ENCODE peak calls at places on chromosomes 5 and 9, in seven cellular contexts. F, Z, I, L, D, C and H are unnamed samples.
A peak's percentile ranks its signal among the peaks of the same experiment; 100 is the strongest.

GRCh38 chr5:113110117-113110516 is 133.5 kb downstream of the DCP2 start:
- ATAC-seq in D (no peak), F (no peak), C (no peak), I (no peak), L (no peak), Z (no peak), H (no peak)

GRCh38 chr5:175542232-175542965 is 64.0 kb downstream of the SFXN1 start:
- ATAC-seq in D (no peak), L (peak; percentile 48), C (no peak), F (no peak), Z (no peak), I (no peak), H (no peak)

GRCh38 chr5:171596391-171596878 is 177.0 kb downstream of the FGF18 start:
- ATAC-seq in Z (peak; percentile 94), C (no peak), I (peak; percentile 79), D (peak; percentile 84), L (no peak), F (peak; percentile 76), H (peak; percentile 76)

GRCh38 chr5:75089137-75089536 is 36.8 kb upstream of the GCNT4 start:
- ATAC-seq in Z (no peak), I (no peak), D (no peak), C (no peak), L (no peak), F (no peak), H (no peak)

GRCh38 chr5:140169410-140169809 is 5.6 kb upstream of the CYSTM1 start:
- ATAC-seq in Z (no peak), L (peak; percentile 68), F (no peak), I (no peak), D (no peak), C (no peak), H (no peak)

GRCh38 chr9:69028754-69029153 is 6.8 kb upstream of the FXN start:
- ATAC-seq in Z (no peak), F (no peak), D (no peak), L (no peak), I (no peak), C (peak; percentile 80), H (no peak)

GRCh38 chr5:127801751-127802476 is 98.7 kb downstream of the CCDC192 start:
- ATAC-seq in I (no peak), D (no peak), F (no peak), L (no peak), Z (peak; percentile 18), C (no peak), H (no peak)

GRCh38 chr5:169083394-169084018 is 217.4 kb downstream of the SLIT3 start:
- ATAC-seq in C (no peak), I (no peak), Z (no peak), D (peak; percentile 23), L (no peak), F (no peak), H (no peak)

GRCh38 chr5:127326438-127326837 is 35.8 kb downstream of the MEGF10 start:
- ATAC-seq in F (no peak), L (peak; percentile 34), I (no peak), C (no peak), Z (no peak), D (no peak), H (no peak)

GRCh38 chr9:130010151-130010988 is 32.6 kb downstream of the FNBP1 start:
- ATAC-seq in C (peak; percentile 83), Z (no peak), F (no peak), I (peak; percentile 71), L (peak; percentile 59), D (no peak), H (peak; percentile 48)

GRCh38 chr9:18124760-18125159 is 349.2 kb upstream of the ADAMTSL1 start:
- ATAC-seq in D (no peak), Z (no peak), I (no peak), C (no peak), L (no peak), F (no peak), H (no peak)

GRCh38 chr9:131228988-131229387 is 47.3 kb downstream of the FAM78A start:
- ATAC-seq in F (no peak), D (no peak), C (no peak), Z (no peak), L (no peak), I (no peak), H (no peak)

GRCh38 chr5:93247126-93247525 is 333.9 kb downstream of the NR2F1-AS1 start:
- ATAC-seq in L (no peak), I (no peak), Z (no peak), F (no peak), D (no peak), C (no peak), H (no peak)

GRCh38 chr9:78103971-78104433 is 72.4 kb upstream of the GNAQ start:
- ATAC-seq in C (peak; percentile 90), L (peak; percentile 81), D (peak; percentile 90), F (no peak), I (no peak), Z (peak; percentile 42), H (peak; percentile 46)

GRCh38 chr5:133564921-133565565 is 47.3 kb downstream of the FSTL4 start:
- ATAC-seq in C (no peak), I (peak; percentile 54), D (no peak), Z (no peak), L (no peak), F (no peak), H (no peak)

GRCh38 chr9:94654165-94654894 is 15.0 kb upstream of the FBP1 start:
- ATAC-seq in L (no peak), C (peak; percentile 62), D (peak; percentile 84), Z (peak; percentile 46), I (no peak), F (peak; percentile 66), H (peak; percentile 22)

GRCh38 chr9:27602954-27603353 is 29.7 kb upstream of the C9orf72 start:
- ATAC-seq in L (no peak), F (no peak), C (no peak), Z (no peak), D (no peak), I (no peak), H (no peak)

GRCh38 chr5:114467729-114468128 is 105.9 kb downstream of the KCNN2 start:
- ATAC-seq in C (no peak), D (no peak), Z (no peak), I (no peak), L (peak; percentile 52), F (no peak), H (no peak)

GRCh38 chr5:59814563-59814872 is 79.0 kb downstream of the PDE4D start:
- ATAC-seq in Z (no peak), D (no peak), L (no peak), I (no peak), F (no peak), C (no peak), H (no peak)

GRCh38 chr5:20832204-20833080 is 844.4 kb upstream of the CDH18 start:
- ATAC-seq in C (no peak), F (no peak), I (no peak), L (peak; percentile 67), Z (no peak), D (no peak), H (no peak)

GRCh38 chr5:61308699-61309098 is 23.4 kb upstream of the ZSWIM6 start:
- ATAC-seq in D (no peak), C (no peak), F (no peak), L (no peak), I (no peak), Z (no peak), H (no peak)

GRCh38 chr5:61309115-61309514 is 22.9 kb upstream of the ZSWIM6 start:
- ATAC-seq in L (no peak), C (no peak), D (no peak), Z (no peak), F (no peak), I (no peak), H (no peak)

GRCh38 chr5:61306531-61307195 is 25.4 kb upstream of the ZSWIM6 start:
- ATAC-seq in Z (no peak), C (peak; percentile 47), L (peak; percentile 86), D (no peak), F (no peak), I (no peak), H (no peak)

GRCh38 chr5:61307611-61308010 is 24.4 kb upstream of the ZSWIM6 start:
- ATAC-seq in I (no peak), C (no peak), L (no peak), D (no peak), Z (no peak), F (no peak), H (no peak)

DNA sequence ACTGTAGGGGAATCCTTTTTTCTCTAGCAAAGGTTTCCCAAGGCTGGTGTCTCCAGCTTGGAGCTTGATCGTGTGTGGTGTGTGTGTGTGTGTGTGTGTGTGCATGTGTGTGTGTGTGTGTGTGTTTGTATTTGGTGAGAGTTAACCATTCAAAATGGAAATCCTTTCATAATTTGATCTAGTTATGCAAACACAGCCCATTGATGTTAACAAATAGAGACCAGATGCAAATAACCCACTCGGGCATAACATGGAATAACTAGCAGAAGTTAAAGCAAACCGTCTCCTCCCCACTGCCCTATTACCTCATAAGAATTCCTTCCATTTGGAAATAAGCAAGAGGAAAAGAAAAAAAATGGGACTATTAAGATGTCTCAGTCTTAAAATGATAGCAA is 24.9 kb upstream of the ZSWIM6 start:
- ATAC-seq in C (no peak), F (no peak), I (no peak), Z (no peak), L (no peak), D (no peak), H (no peak)
- H3K27me3 ChIP-seq in C (no peaks in the 10 kb centered on the region), F (no peaks in the 10 kb centered on the region), I (no peaks in the 10 kb centered on the region), Z (no peaks in the 10 kb centered on the region), L (no peaks in the 10 kb centered on the region), D (no peaks in the 10 kb centered on the region), H (no peaks in the 10 kb centered on the region)

GRCh38 chr9:16721972-16722371 is 148.5 kb downstream of the BNC2 start:
- ATAC-seq in L (no peak), F (peak; percentile 54), I (peak; percentile 85), D (peak; percentile 75), C (no peak), Z (peak; percentile 61), H (peak; percentile 80)
- H3K4me3 ChIP-seq in L (no peak overlapping the region), F (no peak overlapping the region), I (peak overlapping the region; percentile 53), D (peak overlapping the region; percentile 11), C (no peak overlapping the region), Z (no peak overlapping the region), H (no peak overlapping the region)

DNA sequence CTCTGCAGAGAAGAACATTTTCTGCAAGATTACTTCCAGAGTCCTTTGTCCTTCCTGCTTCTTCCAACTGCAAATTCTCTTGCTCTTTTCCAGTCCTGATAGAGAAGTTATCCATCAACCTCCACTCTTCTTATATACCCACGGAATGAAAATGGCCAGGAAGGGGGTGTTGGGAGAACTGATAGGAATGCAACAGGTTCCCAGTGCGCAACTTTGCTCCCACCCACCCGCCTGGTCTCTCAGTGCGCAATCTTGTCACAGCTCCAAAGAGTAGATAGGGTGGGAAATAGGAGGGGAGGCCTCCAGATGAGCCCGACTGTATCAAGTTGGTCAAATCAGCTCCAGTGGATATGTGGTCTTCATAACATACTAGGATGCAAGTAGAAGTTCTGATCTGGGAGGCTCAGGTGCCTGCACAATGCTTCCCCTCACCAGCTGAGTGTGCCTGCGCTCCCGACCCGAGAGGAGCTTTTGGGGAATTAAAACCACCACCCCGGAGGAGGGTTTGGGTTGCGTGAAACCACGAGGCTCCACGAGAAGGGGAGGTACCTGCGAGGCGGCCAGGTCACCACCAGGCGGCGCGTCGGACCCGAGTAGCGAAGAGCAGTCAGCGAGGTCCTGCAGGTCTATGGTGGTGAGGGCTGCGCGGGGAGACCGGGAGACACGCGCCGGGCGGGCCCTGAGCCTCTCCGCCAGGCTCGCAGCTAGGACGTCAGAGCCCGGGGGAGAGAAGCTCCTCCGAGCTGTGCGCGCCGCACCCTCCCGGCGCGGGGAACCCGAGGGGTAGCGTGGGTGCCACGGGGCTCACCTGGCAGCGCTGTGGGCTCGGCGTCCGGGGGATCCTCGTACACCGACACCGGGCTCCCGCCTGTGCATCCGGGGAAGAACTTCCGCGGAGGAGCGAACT is 835 bp downstream of the MCIDAS start:
- ATAC-seq in I (peak; percentile 26), F (peak; percentile 35), Z (peak; percentile 59), L (peak; percentile 79), C (peak; percentile 54), D (peak; percentile 45), H (peak; percentile 31)
- H3K27me3 ChIP-seq in I (peaks cover 7% of the 10 kb centered on the region), F (peaks cover 14% of the 10 kb centered on the region), Z (peaks cover 100% of the 10 kb centered on the region), L (peaks cover 43% of the 10 kb centered on the region), C (peaks cover 21% of the 10 kb centered on the region), D (peaks cover 100% of the 10 kb centered on the region), H (peaks cover 100% of the 10 kb centered on the region)

GRCh38 chr5:177469750-177470525 is 3.5 kb downstream of the DBN1 start:
- ATAC-seq in I (no peak), D (no peak), F (no peak), L (no peak), Z (no peak), C (no peak), H (no peak)
- H3K4me3 ChIP-seq in I (no peak overlapping the region), D (no peak overlapping the region), F (no peak overlapping the region), L (no peak overlapping the region), Z (no peak overlapping the region), C (no peak overlapping the region), H (no peak overlapping the region)